ENCODE peak calls at places on chromosomes 7 and 10, in seven cellular contexts. R is right lobe of liver, S is kidney, L is IMR-90, W is sigmoid colon, T is cardiac muscle cell, N is tibial nerve. Z is an unnamed sample. For H3K9me3 and H3K36me3, the result is how much of the 10 kb centered on the place peaks cover.

GRCh38 chr7:128945668-128946366 is 8.1 kb downstream of the IRF5 start:
- DNase-seq in R (peak), S (no peak), L (no peak), W (no peak), T (no peak), N (no peak), Z (no peak)

GRCh38 chr10:33743429-33743857 is 409.0 kb upstream of the NRP1 start:
- DNase-seq in R (no peak), S (no peak), L (no peak), W (no peak), T (no peak), N (no peak), Z (no peak)

GRCh38 chr7:105389090-105389650 is 449 bp upstream of the SRPK2 start:
- DNase-seq in R (peak), S (peak), L (peak), W (peak), T (peak), N (no peak), Z (peak)

GRCh38 chr10:29064665-29065064 is 224.2 kb upstream of the LYZL1 start:
- DNase-seq in R (no peak), S (no peak), L (peak), W (no peak), T (peak), N (no peak), Z (no peak)

GRCh38 chr10:110411047-110411410 is 86.7 kb upstream of the DUSP5 start:
- DNase-seq in R (no peak), S (peak), L (peak), W (peak), T (peak), N (no peak), Z (no peak)

GRCh38 chr7:77391230-77391629 is 24.9 kb downstream of the GSAP start:
- DNase-seq in R (no peak), S (no peak), L (no peak), W (no peak), T (no peak), N (no peak), Z (no peak)

GRCh38 chr10:44749141-44749540 is 162.0 kb upstream of the TMEM72 start:
- DNase-seq in R (no peak), S (no peak), L (no peak), W (no peak), T (no peak), N (no peak), Z (no peak)

GRCh38 chr7:138564365-138564764 is 104.3 kb downstream of the TRIM24 start:
- DNase-seq in R (peak), S (no peak), L (no peak), W (no peak), T (no peak), N (no peak), Z (no peak)

GRCh38 chr7:41097501-41097900 is 605.4 kb downstream of the INHBA start:
- DNase-seq in R (no peak), S (no peak), L (peak), W (no peak), T (no peak), N (no peak), Z (no peak)

GRCh38 chr7:2841907-2842306 is 2.2 kb downstream of the GNA12 start:
- DNase-seq in R (no peak), S (no peak), L (no peak), W (no peak), T (no peak), N (no peak), Z (no peak)

GRCh38 chr7:2844153-2845077 is at the start of gene GNA12:
- DNase-seq in R (peak), S (peak), L (peak), W (peak), T (peak), N (peak), Z (peak)

GRCh38 chr7:2845193-2845592 is 1.1 kb upstream of the GNA12 start:
- DNase-seq in R (no peak), S (no peak), L (no peak), W (no peak), T (no peak), N (no peak), Z (no peak)

GRCh38 chr7:2843711-2844152 is 376 bp downstream of the GNA12 start:
- DNase-seq in R (peak), S (peak), L (peak), W (peak), T (peak), N (no peak), Z (peak)

GRCh38 chr7:2843191-2843685 is 870 bp downstream of the GNA12 start:
- DNase-seq in R (no peak), S (no peak), L (no peak), W (no peak), T (no peak), N (no peak), Z (no peak)
- TF ChIP-seq CTCF in R (no peak), S (no peak), L (no peak), W (no peak), T (no peak), N (no peak), Z (no peak)

DNA sequence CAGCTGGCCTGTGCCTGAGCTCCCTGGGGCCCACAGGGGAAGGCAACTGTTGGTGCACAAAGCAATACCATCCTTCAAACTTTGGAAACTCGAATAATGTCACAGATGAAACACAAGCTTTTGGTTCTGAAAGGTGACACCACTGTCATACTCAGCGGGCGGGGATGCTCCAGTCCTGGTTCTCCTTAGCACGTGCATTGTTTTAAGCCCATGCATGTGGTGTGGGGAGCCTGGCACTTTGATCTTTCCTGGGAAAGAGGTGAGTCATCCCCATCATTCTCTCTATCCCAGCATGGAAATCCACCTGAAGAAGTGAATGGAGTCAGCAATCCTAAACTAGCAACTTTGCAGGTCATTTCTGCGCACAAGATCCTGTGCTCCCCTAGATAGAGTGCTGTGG is 119.6 kb downstream of the GLRX3 start:
- DNase-seq in R (no peak), S (no peak), L (no peak), W (no peak), T (no peak), N (no peak), Z (no peak)
- H3K9me3 ChIP-seq in R (under half), S (under half), L (under half), W (under half), T (under half), N (under half), Z (under half)

GRCh38 chr7:30450123-30450982 is 28.2 kb downstream of the NOD1 start:
- DNase-seq in R (no peak), S (no peak), L (no peak), W (peak), T (no peak), N (no peak), Z (peak)
- H3K36me3 ChIP-seq in R (under half), S (under half), L (under half), W (half or more), T (under half), N (half or more), Z (under half)

DNA sequence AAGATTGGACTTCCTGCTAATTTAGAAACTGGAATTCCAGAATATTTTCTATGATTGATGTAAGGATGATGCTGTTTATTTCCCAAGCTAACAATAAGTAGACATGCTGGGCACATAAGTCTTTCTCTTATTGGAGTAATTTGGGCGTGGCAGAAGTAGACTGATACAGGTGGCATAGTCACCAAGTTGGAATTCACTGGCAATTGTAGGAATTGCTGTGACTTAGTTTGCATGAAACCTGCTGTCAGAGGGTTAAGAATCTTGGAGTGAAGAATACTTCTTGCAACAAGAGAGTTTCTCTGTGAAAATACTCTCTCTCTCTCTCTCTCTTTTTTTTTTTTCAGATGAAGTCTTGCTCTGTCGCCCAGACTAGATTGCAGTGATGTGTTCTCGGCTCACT is 569.7 kb downstream of the REEP3 start:
- DNase-seq in R (no peak), S (no peak), L (no peak), W (no peak), T (no peak), N (no peak), Z (no peak)
- TF ChIP-seq CTCF in R (no peak), S (no peak), L (no peak), W (no peak), T (no peak), N (no peak), Z (no peak)

DNA sequence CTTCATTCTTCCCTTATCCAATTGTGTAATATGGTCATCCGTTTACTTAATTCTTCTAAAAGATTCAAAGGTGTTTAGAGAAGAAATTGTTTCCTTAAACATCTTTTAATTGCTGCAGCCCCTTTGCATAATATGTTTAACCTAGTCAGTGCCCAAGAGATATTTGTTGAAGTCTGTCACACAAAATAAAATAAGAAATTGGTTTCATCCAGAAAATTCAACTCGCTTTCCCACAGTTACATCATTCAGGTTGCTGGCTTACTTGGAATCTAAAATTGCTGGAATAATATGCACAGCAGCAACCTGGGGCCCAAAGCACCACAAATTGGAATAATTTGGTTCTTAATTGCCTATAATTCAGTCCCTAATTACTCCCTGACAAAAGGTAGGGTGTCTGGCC is 155.1 kb upstream of the ETV1 start:
- DNase-seq in R (no peak), S (no peak), L (no peak), W (no peak), T (no peak), N (no peak), Z (no peak)
- H3K9me3 ChIP-seq in R (under half), S (under half), L (under half), W (under half), T (under half), N (under half), Z (under half)

GRCh38 chr7:22333680-22334141 is 23.2 kb downstream of the RAPGEF5 start:
- DNase-seq in R (no peak), S (no peak), L (no peak), W (no peak), T (no peak), N (no peak), Z (no peak)
- H3K36me3 ChIP-seq in R (under half), S (under half), L (under half), W (under half), T (under half), N (under half), Z (under half)

DNA sequence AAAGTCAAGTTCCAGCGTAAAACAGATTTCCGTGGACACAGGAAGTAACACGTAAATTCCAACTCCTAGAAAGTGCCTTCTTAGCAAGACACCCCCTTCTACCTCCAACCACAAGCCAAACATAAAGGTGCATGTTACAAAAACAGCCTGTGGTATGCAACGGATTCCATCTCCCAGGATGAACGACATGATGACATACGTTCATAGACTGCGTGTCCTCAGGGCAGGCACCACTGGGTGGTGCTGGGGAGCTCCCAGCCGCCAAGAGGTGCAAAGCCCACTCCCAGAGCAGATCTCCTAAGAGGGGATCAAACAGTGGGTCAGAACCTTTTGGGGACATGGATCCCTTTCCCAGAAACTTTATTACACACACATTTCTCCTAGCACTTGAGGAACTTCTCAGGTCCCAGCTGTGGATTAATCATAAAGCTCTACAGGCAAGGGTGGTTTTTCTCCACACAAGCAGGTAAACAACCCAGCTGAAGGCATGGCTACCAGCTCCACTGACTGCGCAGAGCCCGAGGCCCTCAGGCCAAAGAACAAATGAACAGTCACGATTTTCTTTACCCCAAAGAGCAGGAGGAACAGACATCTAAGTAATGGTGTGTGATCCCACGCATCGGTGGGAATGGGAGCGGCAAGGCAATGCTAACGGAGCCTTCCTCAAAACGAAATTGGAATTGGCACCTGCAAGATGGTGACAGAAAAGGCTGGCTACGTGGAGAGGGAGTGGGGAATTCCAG is 13.8 kb downstream of the PSAP start:
- DNase-seq in R (no peak), S (peak), L (no peak), W (no peak), T (no peak), N (no peak), Z (peak)
- TF ChIP-seq CTCF in R (peak), S (no peak), L (peak), W (no peak), T (peak), N (no peak), Z (peak)

Z was measured in A673.